ENCODE peak calls at places on chromosomes 11 and 22, in eight cellular contexts. One of them, this sample, is unnamed. For H3K27me3, the result is how much of the 10 kb centered on the place peaks cover.

GRCh38 chr11:8206251-8207079 is 37.6 kb upstream of the RIC3 start:
- DNase-seq in tibial nerve: no peak
- DNase-seq in CD8-positive, alpha-beta memory T cell: no peak
- DNase-seq in adipocyte: no peak
- DNase-seq in PC-9: no peak
- DNase-seq in psoas muscle: no peak
- DNase-seq in sigmoid colon: no peak
- DNase-seq in AG04450: no peak
- DNase-seq in this sample: peak

GRCh38 chr11:110097459-110098012 is 4.3 kb downstream of the ZC3H12C start:
- DNase-seq in tibial nerve: no peak
- DNase-seq in CD8-positive, alpha-beta memory T cell: no peak
- DNase-seq in adipocyte: no peak
- DNase-seq in PC-9: peak
- DNase-seq in psoas muscle: no peak
- DNase-seq in sigmoid colon: no peak
- DNase-seq in AG04450: no peak
- DNase-seq in this sample: no peak

GRCh38 chr11:66728760-66729385 is at the start of gene SPTBN2:
- DNase-seq in tibial nerve: no peak
- DNase-seq in CD8-positive, alpha-beta memory T cell: no peak
- DNase-seq in adipocyte: peak
- DNase-seq in PC-9: no peak
- DNase-seq in psoas muscle: no peak
- DNase-seq in sigmoid colon: peak
- DNase-seq in AG04450: no peak
- DNase-seq in this sample: peak

GRCh38 chr11:12264361-12264760 is 113.0 kb upstream of the PARVA start:
- DNase-seq in tibial nerve: no peak
- DNase-seq in CD8-positive, alpha-beta memory T cell: no peak
- DNase-seq in adipocyte: no peak
- DNase-seq in PC-9: no peak
- DNase-seq in psoas muscle: no peak
- DNase-seq in sigmoid colon: no peak
- DNase-seq in AG04450: no peak
- DNase-seq in this sample: no peak

GRCh38 chr11:91749231-91749630 is 475.4 kb upstream of the FAT3 start:
- DNase-seq in tibial nerve: no peak
- DNase-seq in CD8-positive, alpha-beta memory T cell: no peak
- DNase-seq in adipocyte: no peak
- DNase-seq in PC-9: peak
- DNase-seq in psoas muscle: no peak
- DNase-seq in sigmoid colon: no peak
- DNase-seq in AG04450: no peak
- DNase-seq in this sample: no peak

GRCh38 chr11:117121176-117121575 is 22.9 kb upstream of the PAFAH1B2 start:
- DNase-seq in tibial nerve: no peak
- DNase-seq in CD8-positive, alpha-beta memory T cell: no peak
- DNase-seq in adipocyte: peak
- DNase-seq in PC-9: no peak
- DNase-seq in psoas muscle: no peak
- DNase-seq in sigmoid colon: no peak
- DNase-seq in AG04450: no peak
- DNase-seq in this sample: no peak

GRCh38 chr22:44567846-44568493 is 69.9 kb upstream of the RTL6 start:
- DNase-seq in tibial nerve: no peak
- DNase-seq in CD8-positive, alpha-beta memory T cell: peak
- DNase-seq in adipocyte: peak
- DNase-seq in PC-9: no peak
- DNase-seq in psoas muscle: peak
- DNase-seq in sigmoid colon: peak
- DNase-seq in AG04450: no peak
- DNase-seq in this sample: no peak

GRCh38 chr11:8728566-8728965 is 46.0 kb downstream of the RPL27A start:
- DNase-seq in tibial nerve: no peak
- DNase-seq in CD8-positive, alpha-beta memory T cell: no peak
- DNase-seq in adipocyte: peak
- DNase-seq in PC-9: no peak
- DNase-seq in psoas muscle: no peak
- DNase-seq in sigmoid colon: no peak
- DNase-seq in AG04450: no peak
- DNase-seq in this sample: no peak

GRCh38 chr22:20405931-20406685 is 12.2 kb downstream of the ZNF74 start:
- DNase-seq in tibial nerve: no peak
- DNase-seq in CD8-positive, alpha-beta memory T cell: no peak
- DNase-seq in adipocyte: no peak
- DNase-seq in PC-9: no peak
- DNase-seq in psoas muscle: no peak
- DNase-seq in sigmoid colon: no peak
- DNase-seq in AG04450: no peak
- DNase-seq in this sample: peak

GRCh38 chr22:22753526-22754267 is 109.3 kb downstream of the GGTLC2 start:
- DNase-seq in tibial nerve: no peak
- DNase-seq in CD8-positive, alpha-beta memory T cell: peak
- DNase-seq in adipocyte: peak
- DNase-seq in PC-9: peak
- DNase-seq in psoas muscle: peak
- DNase-seq in sigmoid colon: no peak
- DNase-seq in AG04450: no peak
- DNase-seq in this sample: peak

GRCh38 chr11:84524422-84525051 is 1102.6 kb downstream of the DLG2 start:
- DNase-seq in tibial nerve: no peak
- DNase-seq in CD8-positive, alpha-beta memory T cell: no peak
- DNase-seq in adipocyte: peak
- DNase-seq in PC-9: no peak
- DNase-seq in psoas muscle: no peak
- DNase-seq in sigmoid colon: no peak
- DNase-seq in AG04450: no peak
- DNase-seq in this sample: peak

GRCh38 chr11:122737951-122738693 is 82.6 kb downstream of the UBASH3B start:
- DNase-seq in tibial nerve: no peak
- DNase-seq in CD8-positive, alpha-beta memory T cell: no peak
- DNase-seq in adipocyte: no peak
- DNase-seq in PC-9: peak
- DNase-seq in psoas muscle: no peak
- DNase-seq in sigmoid colon: no peak
- DNase-seq in AG04450: no peak
- DNase-seq in this sample: no peak

GRCh38 chr11:7204778-7205177 is 46.9 kb upstream of the SYT9 start:
- DNase-seq in tibial nerve: no peak
- DNase-seq in CD8-positive, alpha-beta memory T cell: no peak
- DNase-seq in adipocyte: no peak
- DNase-seq in PC-9: no peak
- DNase-seq in psoas muscle: no peak
- DNase-seq in sigmoid colon: no peak
- DNase-seq in AG04450: no peak
- DNase-seq in this sample: no peak

GRCh38 chr22:26429458-26430238 is 588 bp downstream of the ASPHD2 start:
- DNase-seq in tibial nerve: no peak
- DNase-seq in CD8-positive, alpha-beta memory T cell: no peak
- DNase-seq in adipocyte: peak
- DNase-seq in PC-9: no peak
- DNase-seq in psoas muscle: no peak
- DNase-seq in sigmoid colon: no peak
- DNase-seq in AG04450: no peak
- DNase-seq in this sample: peak

GRCh38 chr11:128026596-128026995 is 560.8 kb downstream of the ETS1 start:
- DNase-seq in tibial nerve: no peak
- DNase-seq in CD8-positive, alpha-beta memory T cell: no peak
- DNase-seq in adipocyte: peak
- DNase-seq in PC-9: peak
- DNase-seq in psoas muscle: peak
- DNase-seq in sigmoid colon: no peak
- DNase-seq in AG04450: peak
- DNase-seq in this sample: no peak

GRCh38 chr11:65298655-65299179 is 15.9 kb upstream of the CDC42EP2 start:
- DNase-seq in tibial nerve: peak
- DNase-seq in CD8-positive, alpha-beta memory T cell: no peak
- DNase-seq in adipocyte: peak
- DNase-seq in PC-9: no peak
- DNase-seq in psoas muscle: peak
- DNase-seq in sigmoid colon: peak
- DNase-seq in AG04450: no peak
- DNase-seq in this sample: peak

GRCh38 chr11:61297741-61298140 is 2.6 kb upstream of the VWCE start:
- DNase-seq in tibial nerve: no peak
- DNase-seq in CD8-positive, alpha-beta memory T cell: no peak
- DNase-seq in adipocyte: peak
- DNase-seq in PC-9: no peak
- DNase-seq in psoas muscle: peak
- DNase-seq in sigmoid colon: peak
- DNase-seq in AG04450: peak
- DNase-seq in this sample: no peak

GRCh38 chr11:117663389-117663788 is 133.6 kb downstream of the DSCAML1 start:
- DNase-seq in tibial nerve: no peak
- DNase-seq in CD8-positive, alpha-beta memory T cell: no peak
- DNase-seq in adipocyte: no peak
- DNase-seq in PC-9: no peak
- DNase-seq in psoas muscle: no peak
- DNase-seq in sigmoid colon: no peak
- DNase-seq in AG04450: no peak
- DNase-seq in this sample: no peak

GRCh38 chr11:121946514-121946913 is 169.5 kb downstream of the BLID start:
- DNase-seq in tibial nerve: no peak
- DNase-seq in CD8-positive, alpha-beta memory T cell: no peak
- DNase-seq in adipocyte: no peak
- DNase-seq in PC-9: no peak
- DNase-seq in psoas muscle: no peak
- DNase-seq in sigmoid colon: no peak
- DNase-seq in AG04450: no peak
- DNase-seq in this sample: no peak

GRCh38 chr22:43007519-43008102 is 7.3 kb downstream of the PACSIN2 start:
- DNase-seq in tibial nerve: no peak
- DNase-seq in CD8-positive, alpha-beta memory T cell: no peak
- DNase-seq in adipocyte: peak
- DNase-seq in PC-9: no peak
- DNase-seq in psoas muscle: no peak
- DNase-seq in sigmoid colon: no peak
- DNase-seq in AG04450: no peak
- DNase-seq in this sample: no peak

GRCh38 chr11:70324354-70325115 is 54.0 kb downstream of the PPFIA1 start:
- DNase-seq in tibial nerve: no peak
- DNase-seq in CD8-positive, alpha-beta memory T cell: no peak
- DNase-seq in adipocyte: no peak
- DNase-seq in PC-9: no peak
- DNase-seq in psoas muscle: no peak
- DNase-seq in sigmoid colon: no peak
- DNase-seq in AG04450: no peak
- DNase-seq in this sample: no peak

GRCh38 chr11:68282861-68283230 is 11.1 kb upstream of the C11orf24 start:
- DNase-seq in tibial nerve: no peak
- DNase-seq in CD8-positive, alpha-beta memory T cell: no peak
- DNase-seq in adipocyte: no peak
- DNase-seq in PC-9: no peak
- DNase-seq in psoas muscle: no peak
- DNase-seq in sigmoid colon: no peak
- DNase-seq in AG04450: no peak
- DNase-seq in this sample: no peak
- H3K4me3 ChIP-seq in tibial nerve: no peak
- H3K4me3 ChIP-seq in CD8-positive, alpha-beta memory T cell: no peak
- H3K4me3 ChIP-seq in adipocyte: no peak
- H3K4me3 ChIP-seq in PC-9: no peak
- H3K4me3 ChIP-seq in psoas muscle: no peak
- H3K4me3 ChIP-seq in sigmoid colon: no peak
- H3K4me3 ChIP-seq in AG04450: no peak
- H3K4me3 ChIP-seq in this sample: no peak

DNA sequence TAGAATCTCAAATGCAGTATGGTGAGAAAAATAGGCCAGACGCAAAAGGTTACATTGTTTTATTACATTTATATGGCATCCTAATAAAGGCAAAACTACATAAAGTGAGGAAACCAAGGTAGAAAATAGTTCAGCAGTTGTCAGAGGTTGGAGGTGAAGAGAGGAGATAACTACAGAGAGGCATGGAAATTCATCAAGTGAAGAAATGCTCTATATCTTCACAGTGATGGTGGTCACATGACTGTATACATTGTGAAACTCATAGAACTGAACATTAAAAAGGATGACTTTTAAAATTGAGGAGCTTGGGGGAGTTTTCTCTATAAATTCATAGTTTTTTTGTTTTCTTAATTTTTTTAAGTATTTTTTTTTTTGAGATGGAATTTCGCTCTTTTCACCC is 14.4 kb downstream of the LGR4 start:
- DNase-seq in tibial nerve: no peak
- DNase-seq in CD8-positive, alpha-beta memory T cell: no peak
- DNase-seq in adipocyte: no peak
- DNase-seq in PC-9: no peak
- DNase-seq in psoas muscle: no peak
- DNase-seq in sigmoid colon: no peak
- DNase-seq in AG04450: no peak
- DNase-seq in this sample: no peak
- H3K27me3 ChIP-seq in tibial nerve: under half
- H3K27me3 ChIP-seq in CD8-positive, alpha-beta memory T cell: under half
- H3K27me3 ChIP-seq in adipocyte: under half
- H3K27me3 ChIP-seq in PC-9: under half
- H3K27me3 ChIP-seq in psoas muscle: under half
- H3K27me3 ChIP-seq in sigmoid colon: under half
- H3K27me3 ChIP-seq in AG04450: under half
- H3K27me3 ChIP-seq in this sample: under half

DNA sequence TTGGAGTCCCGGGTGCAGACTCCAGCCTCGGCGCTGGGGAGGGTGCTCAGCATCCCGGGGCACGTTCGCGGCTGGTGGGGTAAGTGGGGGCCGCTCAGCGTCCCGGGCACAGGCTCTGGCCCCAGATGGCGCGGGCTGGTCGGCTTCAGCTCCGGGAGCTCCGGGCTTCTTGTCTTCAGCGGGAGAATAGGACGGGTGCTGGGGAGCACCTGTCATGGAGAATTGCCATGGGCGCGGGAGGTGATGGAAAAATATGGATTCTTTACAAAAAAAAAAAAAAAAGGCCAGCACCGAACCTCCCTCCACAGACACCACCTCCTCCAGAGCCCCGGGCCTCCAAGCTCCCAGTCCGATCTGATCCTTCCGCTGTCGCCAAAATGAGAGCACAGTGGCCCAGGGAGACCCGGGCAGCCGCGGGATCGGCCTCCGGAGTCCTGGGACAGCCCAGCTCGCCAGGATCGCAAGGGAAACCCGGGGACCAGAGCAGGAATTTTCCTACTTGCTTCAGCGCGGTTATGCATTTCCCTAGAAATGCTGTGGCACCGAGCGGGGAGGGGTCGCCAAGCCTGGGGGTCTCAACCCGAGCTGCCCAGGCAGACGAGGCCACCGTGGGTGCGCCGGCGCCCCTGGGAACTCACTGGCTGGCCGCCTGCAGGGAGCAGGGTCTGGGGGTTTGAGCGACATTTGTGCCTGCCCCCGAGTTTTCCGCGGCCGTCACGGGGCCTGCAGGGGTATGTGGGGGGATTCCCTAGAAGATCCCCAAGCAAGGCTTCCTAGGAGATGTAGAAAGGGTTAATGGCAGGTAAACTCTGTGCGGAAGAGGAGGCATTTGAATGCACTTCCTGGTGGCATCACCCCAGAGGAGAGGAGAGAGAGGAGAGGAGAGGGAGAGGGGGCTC is 1336.9 kb downstream of the BRD1 start:
- DNase-seq in tibial nerve: no peak
- DNase-seq in CD8-positive, alpha-beta memory T cell: no peak
- DNase-seq in adipocyte: no peak
- DNase-seq in PC-9: no peak
- DNase-seq in psoas muscle: no peak
- DNase-seq in sigmoid colon: peak
- DNase-seq in AG04450: no peak
- DNase-seq in this sample: peak
- H3K4me3 ChIP-seq in tibial nerve: peak
- H3K4me3 ChIP-seq in CD8-positive, alpha-beta memory T cell: no peak
- H3K4me3 ChIP-seq in adipocyte: peak
- H3K4me3 ChIP-seq in PC-9: no peak
- H3K4me3 ChIP-seq in psoas muscle: peak
- H3K4me3 ChIP-seq in sigmoid colon: no peak
- H3K4me3 ChIP-seq in AG04450: no peak
- H3K4me3 ChIP-seq in this sample: peak

GRCh38 chr11:111788051-111788450 is 21.9 kb upstream of the PPP2R1B start:
- DNase-seq in tibial nerve: no peak
- DNase-seq in CD8-positive, alpha-beta memory T cell: no peak
- DNase-seq in adipocyte: no peak
- DNase-seq in PC-9: no peak
- DNase-seq in psoas muscle: peak
- DNase-seq in sigmoid colon: no peak
- DNase-seq in AG04450: no peak
- DNase-seq in this sample: no peak
- H3K27me3 ChIP-seq in tibial nerve: under half
- H3K27me3 ChIP-seq in CD8-positive, alpha-beta memory T cell: under half
- H3K27me3 ChIP-seq in adipocyte: under half
- H3K27me3 ChIP-seq in PC-9: under half
- H3K27me3 ChIP-seq in psoas muscle: under half
- H3K27me3 ChIP-seq in sigmoid colon: under half
- H3K27me3 ChIP-seq in AG04450: under half
- H3K27me3 ChIP-seq in this sample: under half

This sample was measured in H7.